ENCODE peak calls at places on chromosome 14, in nine cellular contexts. Y is esophagus squamous epithelium, D is H1, V is stomach, I is ovary, E is K562, G is right lobe of liver, K is vagina, S is transverse colon. Q is an unnamed sample.

GRCh38 chr14:50410921-50411320 is 14.2 kb upstream of the CDKL1 start:
- DNase-seq in G (no peak), I (no peak), E (no peak), Y (no peak), S (no peak), D (no peak), K (no peak), V (no peak), Q (no peak)

GRCh38 chr14:74647834-74648361 is 35.9 kb upstream of the LTBP2 start:
- DNase-seq in I (peak), K (no peak), E (no peak), S (no peak), G (no peak), D (no peak), Y (no peak), V (peak), Q (no peak)

GRCh38 chr14:51081712-51082111 is 13.2 kb downstream of the TRIM9 start:
- DNase-seq in V (no peak), Y (no peak), S (peak), I (no peak), D (no peak), K (no peak), E (no peak), G (no peak), Q (no peak)

GRCh38 chr14:77051101-77051500 is 22.6 kb upstream of the IRF2BPL start:
- DNase-seq in K (no peak), E (no peak), G (peak), S (no peak), Y (no peak), D (no peak), I (no peak), V (peak), Q (peak)

GRCh38 chr14:104148433-104149277 is 10.3 kb downstream of the KIF26A start:
- DNase-seq in I (no peak), S (no peak), V (no peak), D (peak), Y (no peak), E (no peak), G (peak), K (no peak), Q (no peak)

GRCh38 chr14:67335781-67336180 is 23.8 kb downstream of the ATP6V1D start:
- DNase-seq in K (no peak), I (no peak), S (no peak), V (no peak), G (no peak), E (peak), Y (no peak), D (no peak), Q (no peak)

GRCh38 chr14:92613681-92614260 is 100.2 kb downstream of the RIN3 start:
- DNase-seq in E (no peak), Y (no peak), D (no peak), K (no peak), S (no peak), I (no peak), G (no peak), V (no peak), Q (no peak)

GRCh38 chr14:54366726-54367707 is 29.8 kb upstream of the CDKN3 start:
- DNase-seq in K (peak), I (no peak), S (peak), Y (no peak), D (peak), E (peak), V (peak), G (peak), Q (no peak)

GRCh38 chr14:59969319-59969718 is 49.4 kb downstream of the LRRC9 start:
- DNase-seq in I (no peak), V (no peak), K (no peak), Y (no peak), D (no peak), S (no peak), E (no peak), G (no peak), Q (no peak)

GRCh38 chr14:94373708-94374107 is 14.7 kb downstream of the SERPINA1 start:
- DNase-seq in I (no peak), E (no peak), V (no peak), G (no peak), D (no peak), K (no peak), S (no peak), Y (no peak), Q (peak)

GRCh38 chr14:75254381-75254821 is 24.2 kb upstream of the FOS start:
- DNase-seq in Y (no peak), K (no peak), G (peak), S (peak), I (no peak), D (no peak), V (peak), E (no peak), Q (peak)

GRCh38 chr14:69680297-69680696 is 68.9 kb downstream of the SUSD6 start:
- DNase-seq in K (no peak), I (no peak), Y (no peak), D (no peak), G (no peak), S (no peak), V (no peak), E (no peak), Q (no peak)

GRCh38 chr14:91416744-91417133 is 881 bp downstream of the CCDC88C start:
- DNase-seq in D (no peak), G (no peak), K (no peak), V (peak), E (peak), S (peak), I (no peak), Y (no peak), Q (no peak)

GRCh38 chr14:31881531-31882310 is 195.4 kb upstream of the ARHGAP5 start:
- DNase-seq in K (no peak), Y (no peak), D (no peak), G (no peak), S (no peak), I (no peak), V (no peak), E (no peak), Q (no peak)

GRCh38 chr14:32809255-32809654 is 129.4 kb upstream of the NPAS3 start:
- DNase-seq in I (no peak), V (no peak), S (no peak), G (no peak), Y (no peak), K (no peak), D (no peak), E (no peak), Q (no peak)

GRCh38 chr14:61347771-61348443 is 26.5 kb downstream of the PRKCH start:
- DNase-seq in G (no peak), I (no peak), D (no peak), S (no peak), K (no peak), Y (no peak), E (no peak), V (no peak), Q (no peak)

GRCh38 chr14:53845813-53846693 is 110.6 kb downstream of the BMP4 start:
- DNase-seq in K (no peak), V (no peak), Y (no peak), I (no peak), S (no peak), G (no peak), E (no peak), D (no peak), Q (no peak)

GRCh38 chr14:96501383-96501745 is 818 bp upstream of the PAPOLA start:
- DNase-seq in E (peak), K (no peak), V (no peak), Y (no peak), G (no peak), D (no peak), I (no peak), S (no peak), Q (no peak)

GRCh38 chr14:81144811-81145598 is 75.8 kb downstream of the GTF2A1 start:
- DNase-seq in S (no peak), V (no peak), D (no peak), I (no peak), K (no peak), Y (no peak), G (no peak), E (no peak), Q (no peak)
- H3K27ac ChIP-seq in S (no peak), V (peak), D (no peak), I (no peak), K (no peak), Y (peak), G (no peak), E (no peak), Q (no peak)

GRCh38 chr14:58639842-58640484 is 2.2 kb downstream of the DACT1 start:
- DNase-seq in V (no peak), E (peak), D (no peak), Y (no peak), S (peak), I (peak), K (no peak), G (no peak), Q (no peak)

GRCh38 chr14:58640959-58641358 is 3.2 kb downstream of the DACT1 start:
- DNase-seq in E (no peak), Y (no peak), V (no peak), G (no peak), S (no peak), I (no peak), D (no peak), K (no peak), Q (no peak)

GRCh38 chr14:58643366-58643765 is 5.6 kb downstream of the DACT1 start:
- DNase-seq in K (no peak), E (no peak), Y (no peak), V (no peak), D (no peak), G (no peak), S (no peak), I (no peak), Q (no peak)

GRCh38 chr14:58638231-58639205 is 756 bp downstream of the DACT1 start:
- DNase-seq in I (peak), S (peak), K (no peak), Y (no peak), E (no peak), G (peak), D (peak), V (no peak), Q (no peak)

DNA sequence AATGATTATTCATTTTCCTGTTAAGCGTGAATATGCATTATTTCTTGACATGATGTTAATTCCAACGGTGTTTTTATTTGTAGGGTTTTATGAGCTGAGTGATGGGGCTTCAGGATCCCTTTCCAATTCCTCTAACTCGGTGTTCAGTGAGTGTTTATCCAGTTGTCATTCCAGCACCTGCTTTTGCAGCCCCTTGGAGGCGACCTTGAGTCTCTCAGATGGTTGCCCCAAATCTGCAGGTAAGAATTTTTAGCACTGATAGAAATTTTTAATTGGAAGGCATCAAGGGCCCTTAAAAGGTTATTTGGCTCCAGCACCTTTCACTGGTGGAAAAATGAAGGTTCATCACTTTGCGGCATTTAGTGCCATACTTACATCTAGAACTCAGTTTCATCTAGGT is 3.7 kb downstream of the DACT1 start:
- DNase-seq in I (no peak), E (no peak), S (no peak), Y (no peak), G (no peak), K (no peak), D (no peak), V (no peak), Q (no peak)
- TF ChIP-seq CTCF in I (no peak), E (peak), S (no peak), Y (no peak), G (no peak), K (no peak), D (peak), V (no peak), Q (no peak)

GRCh38 chr14:48382961-48383360 is 707.6 kb upstream of the MDGA2 start:
- DNase-seq in G (no peak), I (no peak), E (no peak), D (no peak), V (no peak), K (no peak), S (no peak), Y (no peak), Q (no peak)
- TF ChIP-seq POLR2A in G (no peak), I (no peak), E (no peak), D (no peak), V (no peak), K (no peak), S (no peak), Y (no peak), Q (no peak)

DNA sequence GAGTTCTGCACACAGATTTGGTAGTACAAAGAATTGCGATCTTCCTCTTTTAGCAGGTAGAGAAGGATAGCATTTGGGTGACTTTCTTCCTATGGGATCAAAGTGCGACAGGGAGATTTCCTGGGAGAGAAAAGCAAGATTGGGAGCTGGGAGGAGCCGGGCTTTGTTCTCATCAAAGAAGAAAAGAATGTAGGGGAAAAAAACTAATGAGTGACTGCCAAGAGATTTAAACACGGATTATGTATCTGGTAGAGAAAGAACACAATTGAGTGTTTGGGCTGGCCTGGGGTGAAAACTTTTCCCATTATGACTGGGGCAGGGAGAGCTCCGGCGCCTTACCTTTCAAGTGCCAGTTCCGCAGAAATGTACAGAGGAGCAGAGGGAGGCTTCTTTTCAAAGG is 79.9 kb downstream of the FOXN3 start:
- DNase-seq in I (no peak), E (no peak), D (no peak), S (no peak), Y (no peak), G (no peak), V (no peak), K (no peak), Q (no peak)
- H3K27ac ChIP-seq in I (no peak), E (no peak), D (no peak), S (no peak), Y (peak), G (no peak), V (peak), K (peak), Q (peak)

GRCh38 chr14:34262511-34262910 is 199.5 kb downstream of the SPTSSA start:
- DNase-seq in K (no peak), S (no peak), V (no peak), I (no peak), Y (no peak), G (no peak), E (no peak), D (no peak), Q (no peak)
- TF ChIP-seq CTCF in K (no peak), S (no peak), V (no peak), I (no peak), Y (no peak), G (no peak), E (no peak), D (no peak), Q (no peak)

DNA sequence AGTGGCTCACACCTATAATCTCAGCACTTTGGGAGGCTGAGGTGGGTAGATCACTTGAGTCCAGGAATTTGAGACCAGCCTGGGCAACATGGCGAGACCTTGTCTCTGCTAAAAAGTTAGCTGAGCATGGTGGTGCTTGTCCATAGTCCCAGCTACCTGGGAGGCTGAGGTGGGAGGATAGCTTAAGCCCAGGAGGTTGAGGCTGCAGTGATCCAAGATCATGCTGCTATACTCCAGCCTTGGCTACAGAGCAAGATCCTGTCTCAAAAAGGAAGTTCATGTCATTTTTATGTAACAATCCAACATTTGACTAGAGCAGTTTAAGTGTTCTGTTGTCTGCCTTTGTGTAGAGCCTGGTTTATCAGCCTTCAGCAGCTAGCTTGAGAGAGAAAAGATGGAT is 6.2 kb downstream of the OXA1L start:
- DNase-seq in E (no peak), G (no peak), Y (no peak), D (no peak), I (no peak), V (no peak), K (no peak), S (no peak), Q (no peak)
- TF ChIP-seq POLR2A in E (no peak), G (no peak), Y (no peak), D (no peak), I (no peak), V (no peak), K (no peak), S (no peak), Q (no peak)

GRCh38 chr14:100790785-100791667 is 34.9 kb upstream of the MEG3 start:
- DNase-seq in V (no peak), I (no peak), K (no peak), Y (no peak), E (peak), S (no peak), G (peak), D (no peak), Q (no peak)
- H3K27ac ChIP-seq in V (no peak), I (no peak), K (no peak), Y (no peak), E (peak), S (no peak), G (no peak), D (no peak), Q (no peak)